ENCODE peak calls at places on chromosomes 6 and 20, in eight cellular contexts. Z is heart left ventricle; V is lower lobe of right lung; B is CD8-positive, alpha-beta T cell; D is cardiac fibroblast; Q is CD4-positive, alpha-beta T cell; C is MCF 10A; N is mesothelial cell of epicardium. O is an unnamed sample.
A peak's percentile ranks its signal among the peaks of the same experiment; 100 is the strongest.

GRCh38 chr20:47120346-47120745 is 225.7 kb downstream of the EYA2 start:
- DNase-seq in Z (no peak), V (no peak), B (no peak), D (no peak), Q (no peak), C (no peak), N (no peak), O (no peak)

GRCh38 chr20:36775196-36775595 is 1.6 kb upstream of the DSN1 start:
- DNase-seq in Z (no peak), V (no peak), B (no peak), D (no peak), Q (no peak), C (no peak), N (no peak), O (no peak)

GRCh38 chr20:50368813-50369224 is 141.4 kb upstream of the PTPN1 start:
- DNase-seq in Z (no peak), V (no peak), B (no peak), D (peak; percentile 59), Q (no peak), C (no peak), N (no peak), O (no peak)

GRCh38 chr20:4322499-4322898 is 307.1 kb upstream of the RNF24 start:
- DNase-seq in Z (no peak), V (no peak), B (no peak), D (no peak), Q (no peak), C (no peak), N (no peak), O (no peak)

GRCh38 chr6:93550551-93551276 is 131.4 kb upstream of the EPHA7 start:
- DNase-seq in Z (no peak), V (no peak), B (no peak), D (no peak), Q (no peak), C (no peak), N (no peak), O (no peak)

GRCh38 chr6:39823187-39823815 is 31.1 kb downstream of the DAAM2 start:
- DNase-seq in Z (no peak), V (no peak), B (no peak), D (peak; percentile 50), Q (no peak), C (no peak), N (no peak), O (no peak)

GRCh38 chr6:116381000-116381399 is 10.3 kb downstream of the DSE start:
- DNase-seq in Z (no peak), V (no peak), B (no peak), D (peak; percentile 68), Q (no peak), C (peak; percentile 74), N (no peak), O (no peak)

GRCh38 chr6:14863896-14864850 is 381.7 kb upstream of the JARID2 start:
- DNase-seq in Z (no peak), V (no peak), B (no peak), D (no peak), Q (no peak), C (no peak), N (no peak), O (no peak)

GRCh38 chr6:12637960-12638641 is 78.5 kb upstream of the PHACTR1 start:
- DNase-seq in Z (no peak), V (peak; percentile 61), B (no peak), D (peak; percentile 73), Q (no peak), C (peak; percentile 82), N (no peak), O (peak; percentile 80)

GRCh38 chr20:44431502-44432234 is 44.0 kb upstream of the TTPAL start:
- DNase-seq in Z (peak; percentile 52), V (no peak), B (no peak), D (no peak), Q (no peak), C (no peak), N (no peak), O (no peak)

GRCh38 chr6:160222491-160222890 is 36.1 kb downstream of the SLC22A2 start:
- DNase-seq in Z (no peak), V (no peak), B (no peak), D (no peak), Q (no peak), C (no peak), N (no peak), O (no peak)

DNA sequence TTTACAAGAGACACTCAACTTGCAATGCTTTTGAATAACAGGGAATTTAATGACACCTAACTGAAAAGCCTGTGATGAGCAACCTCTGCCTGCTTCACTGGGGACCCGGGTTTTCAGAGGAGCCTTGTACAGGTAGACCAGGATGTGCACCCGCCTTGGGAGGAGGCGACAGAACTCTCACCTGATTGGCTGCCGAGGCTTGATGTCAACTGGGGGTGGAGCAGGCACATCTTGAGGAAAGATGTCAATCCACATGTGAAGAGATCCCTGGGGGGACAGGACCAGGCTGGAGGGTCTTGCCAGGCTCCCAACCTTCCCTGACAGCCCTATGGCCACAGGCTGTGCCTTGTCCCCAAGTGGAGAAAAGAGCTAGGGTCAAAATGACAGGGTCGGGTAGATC is 19.8 kb downstream of the ERGIC3 start:
- DNase-seq in Z (no peak), V (no peak), B (no peak), D (no peak), Q (no peak), C (no peak), N (no peak), O (no peak)
- TF ChIP-seq CTCF in Z (no peak), V (no peak), B (no peak), D (no peak), Q (no peak), C (no peak), N (no peak), O (no peak)

GRCh38 chr6:7157752-7158616 is 50.2 kb downstream of the RREB1 start:
- DNase-seq in Z (no peak), V (no peak), B (no peak), D (no peak), Q (no peak), C (no peak), N (no peak), O (no peak)
- TF ChIP-seq CTCF in Z (no peak), V (no peak), B (no peak), D (no peak), Q (no peak), C (no peak), N (no peak), O (no peak)

GRCh38 chr20:2086177-2086979 is 15.2 kb upstream of the STK35 start:
- DNase-seq in Z (no peak), V (no peak), B (no peak), D (no peak), Q (no peak), C (no peak), N (no peak), O (no peak)
- TF ChIP-seq CTCF in Z (peak; percentile 35), V (peak; percentile 10), B (no peak), D (peak; percentile 20), Q (no peak), C (no peak), N (no peak), O (no peak)

GRCh38 chr6:168533428-168533827 is 92.4 kb downstream of the SMOC2 start:
- DNase-seq in Z (no peak), V (no peak), B (no peak), D (no peak), Q (no peak), C (no peak), N (no peak), O (no peak)
- TF ChIP-seq CTCF in Z (no peak), V (no peak), B (no peak), D (no peak), Q (no peak), C (no peak), N (no peak), O (no peak)

GRCh38 chr20:3168829-3169590 is 4.3 kb downstream of the LZTS3 start:
- DNase-seq in Z (no peak), V (no peak), B (no peak), D (no peak), Q (no peak), C (no peak), N (no peak), O (no peak)

GRCh38 chr20:3167738-3168078 is 5.6 kb downstream of the LZTS3 start:
- DNase-seq in Z (no peak), V (no peak), B (no peak), D (no peak), Q (no peak), C (no peak), N (no peak), O (no peak)

GRCh38 chr20:3166913-3167342 is 6.4 kb downstream of the LZTS3 start:
- DNase-seq in Z (no peak), V (no peak), B (no peak), D (no peak), Q (no peak), C (no peak), N (no peak), O (no peak)

GRCh38 chr20:3166338-3166912 is 6.8 kb upstream of the FASTKD5 start:
- DNase-seq in Z (no peak), V (no peak), B (no peak), D (no peak), Q (no peak), C (no peak), N (no peak), O (no peak)

DNA sequence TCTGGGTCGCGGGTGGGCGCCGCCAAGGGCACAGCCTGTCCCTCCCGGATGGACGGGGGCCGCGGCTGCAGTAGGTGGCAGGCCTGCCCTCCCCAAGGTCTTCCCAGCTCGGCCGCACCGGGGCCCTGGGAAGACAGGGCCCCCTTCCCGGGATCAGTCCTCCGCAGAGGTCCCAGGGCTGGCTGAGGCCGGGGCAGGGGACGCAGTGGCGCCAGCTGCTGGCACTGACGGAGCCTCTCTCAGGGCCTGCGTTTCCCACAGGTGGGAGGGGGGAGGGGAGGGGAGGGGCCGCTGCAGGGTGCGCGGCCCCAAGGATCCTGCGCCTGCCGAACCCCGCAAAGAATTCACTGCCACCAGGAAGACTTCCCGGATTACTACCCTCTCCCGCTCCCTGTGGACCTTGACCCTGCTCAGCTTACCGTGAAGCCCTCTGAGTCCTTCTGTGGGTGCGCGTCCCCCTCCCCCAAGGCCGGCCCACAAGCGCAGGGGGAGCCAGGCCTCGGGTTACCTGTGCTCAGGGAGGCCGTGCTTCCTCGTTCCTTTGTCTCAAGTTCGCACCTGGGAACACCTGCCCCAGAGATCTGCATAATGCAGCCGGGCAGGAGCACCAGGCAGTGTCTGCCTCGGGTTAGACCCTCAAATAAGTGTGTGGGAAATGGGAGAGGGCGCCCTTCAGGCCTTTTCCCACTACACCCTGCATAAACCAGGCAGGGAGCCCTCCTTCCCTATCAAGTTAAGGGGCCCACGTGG is 5.1 kb downstream of the LZTS3 start:
- DNase-seq in Z (peak; percentile 69), V (peak; percentile 77), B (no peak), D (no peak), Q (no peak), C (no peak), N (no peak), O (peak; percentile 84)
- TF ChIP-seq CTCF in Z (no peak), V (peak; percentile 17), B (no peak), D (no peak), Q (no peak), C (no peak), N (no peak), O (no peak)

O was measured in left lung.